ENCODE peak calls at places on chromosomes 2 and 18, in five cellular contexts. D is A549; N is CD4-positive, alpha-beta T cell; H is pancreas; K is HCT116. V is an unnamed sample.

GRCh38 chr2:229980440-229981184 is 58.3 kb downstream of the FBXO36 start:
- DNase-seq in D (no peak), N (no peak), H (peak; percentile 35), K (no peak), V (no peak)

GRCh38 chr2:131093066-131093842 is at the start of gene FAM168B:
- DNase-seq in D (peak; percentile 76), N (peak; percentile 92), H (peak; percentile 86), K (peak; percentile 73), V (peak; percentile 84)

GRCh38 chr2:216059233-216059834 is 22.3 kb downstream of the PECR start:
- DNase-seq in D (no peak), N (no peak), H (no peak), K (no peak), V (no peak)

GRCh38 chr2:57432528-57432927 is 614.1 kb upstream of the VRK2 start:
- DNase-seq in D (no peak), N (no peak), H (no peak), K (no peak), V (no peak)

GRCh38 chr2:985317-985898 is 34.8 kb downstream of the SNTG2 start:
- DNase-seq in D (no peak), N (no peak), H (no peak), K (no peak), V (no peak)

GRCh38 chr2:157732596-157732995 is 103.9 kb upstream of the ACVR1C start:
- DNase-seq in D (no peak), N (no peak), H (no peak), K (no peak), V (no peak)

GRCh38 chr18:74066018-74066417 is 81.6 kb downstream of the FBXO15 start:
- DNase-seq in D (no peak), N (no peak), H (no peak), K (no peak), V (no peak)

GRCh38 chr2:17749753-17750438 is 3.7 kb downstream of the SMC6 start:
- DNase-seq in D (no peak), N (no peak), H (no peak), K (no peak), V (no peak)

GRCh38 chr18:42525905-42526304 is 570.9 kb downstream of the PIK3C3 start:
- DNase-seq in D (no peak), N (no peak), H (peak; percentile 3), K (no peak), V (no peak)

GRCh38 chr2:111948832-111949231 is 50.4 kb downstream of the MERTK start:
- DNase-seq in D (no peak), N (no peak), H (no peak), K (no peak), V (no peak)

GRCh38 chr2:112646102-112646719 is 472 bp downstream of the SLC20A1 start:
- DNase-seq in D (no peak), N (no peak), H (peak; percentile 36), K (no peak), V (peak; percentile 68)

GRCh38 chr2:16117021-16117700 is 176.8 kb downstream of the MYCN start:
- DNase-seq in D (no peak), N (no peak), H (no peak), K (no peak), V (no peak)

GRCh38 chr2:200305797-200306718 is at the start of gene SPATS2L:
- DNase-seq in D (peak; percentile 55), N (peak; percentile 28), H (peak; percentile 70), K (peak; percentile 22), V (peak; percentile 61)

GRCh38 chr2:119249311-119249710 is 25.7 kb downstream of the STEAP3 start:
- DNase-seq in D (no peak), N (no peak), H (no peak), K (no peak), V (no peak)

GRCh38 chr2:12169060-12169406 is 422.6 kb downstream of the LPIN1 start:
- DNase-seq in D (no peak), N (no peak), H (no peak), K (no peak), V (no peak)

GRCh38 chr2:12169721-12170120 is 423.3 kb downstream of the LPIN1 start:
- DNase-seq in D (no peak), N (peak; percentile 10), H (no peak), K (no peak), V (no peak)

GRCh38 chr2:12170151-12170550 is 423.7 kb downstream of the LPIN1 start:
- DNase-seq in D (no peak), N (no peak), H (no peak), K (no peak), V (no peak)

GRCh38 chr2:12168354-12169059 is 422.1 kb downstream of the LPIN1 start:
- DNase-seq in D (no peak), N (no peak), H (no peak), K (no peak), V (no peak)

GRCh38 chr2:12167525-12168317 is 421.3 kb downstream of the LPIN1 start:
- DNase-seq in D (no peak), N (no peak), H (no peak), K (no peak), V (no peak)
- TF ChIP-seq CTCF in D (no peak), N (no peak), H (no peak), K (no peak), V (no peak)

GRCh38 chr2:207341816-207342215 is 176.1 kb upstream of the KLF7 start:
- DNase-seq in D (no peak), N (no peak), H (no peak), K (no peak), V (no peak)
- TF ChIP-seq CTCF in D (peak; percentile 12), N (no peak), H (no peak), K (no peak), V (no peak)

DNA sequence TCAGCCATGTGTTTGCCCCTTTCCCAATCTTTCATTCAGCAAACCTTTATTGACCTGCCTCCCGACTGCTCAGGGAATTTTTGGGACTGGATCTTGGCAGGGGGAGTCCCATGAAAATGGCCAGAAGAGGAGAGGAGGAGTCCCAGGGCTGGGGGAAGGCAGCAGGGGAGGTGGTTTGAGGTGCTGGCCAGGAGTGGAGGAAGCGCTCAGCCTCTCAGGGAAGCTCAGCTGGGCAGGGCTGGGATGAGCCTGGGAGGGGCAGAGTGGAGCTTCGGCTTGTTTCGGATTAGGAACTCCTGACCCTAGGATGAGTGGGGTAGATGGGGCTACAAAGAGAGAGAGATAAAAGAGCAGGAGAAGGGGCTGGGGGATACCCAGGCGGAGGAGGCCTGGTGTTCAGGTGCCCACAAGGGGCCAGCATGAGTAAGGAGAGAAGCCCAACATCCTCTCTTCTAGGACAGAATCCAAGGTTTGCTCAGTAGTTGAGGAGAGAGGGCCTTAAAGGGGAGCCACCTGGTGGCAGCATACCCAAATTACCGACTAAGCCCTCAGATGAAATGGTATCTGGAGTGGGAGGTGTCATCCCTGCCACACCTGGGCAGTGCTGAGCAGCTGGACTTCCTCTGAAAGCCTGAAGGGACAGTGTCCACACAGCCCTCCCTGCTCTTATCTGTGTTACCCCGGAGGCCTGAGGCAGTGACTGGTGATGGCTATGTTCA is 91.1 kb downstream of the INHBB start:
- DNase-seq in D (peak; percentile 72), N (no peak), H (peak; percentile 24), K (peak; percentile 50), V (no peak)
- TF ChIP-seq CTCF in D (peak; percentile 69), N (peak; percentile 16), H (no peak), K (peak; percentile 71), V (no peak)

GRCh38 chr18:49786019-49786720 is 27.2 kb downstream of the ACAA2 start:
- DNase-seq in D (no peak), N (no peak), H (no peak), K (no peak), V (no peak)

GRCh38 chr18:49788327-49788908 is 24.9 kb downstream of the ACAA2 start:
- DNase-seq in D (no peak), N (no peak), H (no peak), K (no peak), V (no peak)

GRCh38 chr18:49778826-49779465 is 34.4 kb downstream of the ACAA2 start:
- DNase-seq in D (no peak), N (no peak), H (no peak), K (no peak), V (no peak)

DNA sequence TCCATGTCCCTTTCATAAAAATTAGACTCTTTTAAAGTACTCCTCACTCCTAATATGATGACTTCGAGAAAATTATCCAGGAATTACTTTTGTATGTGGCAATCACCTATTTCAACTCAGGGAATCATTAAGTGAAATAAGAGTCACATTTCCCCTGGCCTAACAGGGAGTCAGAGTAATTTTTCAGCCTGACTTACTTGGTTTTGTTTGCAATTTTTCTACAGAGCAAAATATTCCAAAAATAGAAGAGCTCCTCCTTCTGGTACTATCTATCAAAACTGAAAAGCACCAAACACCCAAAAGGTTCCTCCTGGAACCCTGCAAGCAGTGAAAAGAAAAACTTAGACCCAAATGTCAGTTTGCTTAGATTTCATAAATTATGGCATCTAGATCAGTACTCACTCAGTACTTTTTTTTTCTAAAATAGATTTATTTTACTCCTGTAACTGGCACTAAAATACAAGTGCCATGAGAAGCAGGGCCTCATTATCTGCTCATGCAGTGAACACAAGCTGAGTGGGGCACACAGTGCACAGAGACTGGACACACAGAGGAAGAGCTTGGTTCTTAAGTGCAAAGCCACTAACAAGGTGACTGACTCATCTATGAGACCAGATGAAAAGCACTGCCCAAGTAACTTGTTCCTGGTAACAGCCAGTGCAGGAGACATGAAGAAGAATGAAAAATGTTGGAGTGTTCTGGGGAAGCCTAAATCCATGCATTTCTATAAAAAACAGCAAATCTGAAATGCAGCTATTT is 28.7 kb downstream of the ACAA2 start:
- DNase-seq in D (no peak), N (no peak), H (no peak), K (no peak), V (no peak)
- TF ChIP-seq CTCF in D (peak; percentile 26), N (no peak), H (no peak), K (peak; percentile 18), V (no peak)

GRCh38 chr2:158740591-158740990 is 54.5 kb upstream of the DAPL1 start:
- DNase-seq in D (no peak), N (no peak), H (no peak), K (no peak), V (no peak)
- TF ChIP-seq CTCF in D (no peak), N (no peak), H (no peak), K (no peak), V (no peak)

GRCh38 chr18:48020337-48021250 is 90.1 kb upstream of the SMAD2 start:
- DNase-seq in D (no peak), N (no peak), H (no peak), K (no peak), V (no peak)
- TF ChIP-seq CTCF in D (no peak), N (no peak), H (no peak), K (no peak), V (no peak)